ENCODE peak calls at places on chromosomes 4 and X, in eight cellular contexts. S is stomach, R is HCT116, B is heart left ventricle, P is IMR-90, I is uterus, C is spleen, H is endothelial cell of umbilical vein. V is an unnamed sample. For H3K4me1, the result is how much of the 10 kb centered on the place peaks cover.

GRCh38 chr4:8330821-8331566 is 61.4 kb downstream of the HTRA3 start:
- DNase-seq in R (no peak), S (peak), H (no peak), C (peak), I (peak), B (peak), P (no peak), V (peak)

GRCh38 chr4:114383055-114383454 is 215.6 kb upstream of the UGT8 start:
- DNase-seq in S (no peak), B (no peak), R (no peak), C (no peak), I (no peak), H (no peak), P (peak), V (no peak)

GRCh38 chr4:137576437-137576836 is 44.1 kb upstream of the PCDH18 start:
- DNase-seq in P (peak), R (no peak), C (no peak), I (no peak), B (no peak), S (no peak), H (no peak), V (no peak)

GRCh38 chrX:96689951-96690350 is 5.3 kb downstream of the DIAPH2 start:
- DNase-seq in P (peak), C (no peak), I (no peak), B (no peak), R (no peak), S (no peak), H (no peak), V (no peak)

GRCh38 chr4:26737385-26737784 is 123.3 kb upstream of the STIM2 start:
- DNase-seq in P (peak), H (no peak), I (no peak), B (no peak), S (no peak), R (no peak), C (no peak), V (no peak)

GRCh38 chr4:2076908-2077534 is 17.9 kb downstream of the NAT8L start:
- DNase-seq in C (peak), I (no peak), R (no peak), P (no peak), H (no peak), B (peak), S (no peak), V (no peak)

GRCh38 chr4:111512081-111512774 is 633.0 kb upstream of the FAM241A start:
- DNase-seq in S (no peak), B (no peak), I (no peak), R (peak), P (peak), C (no peak), H (peak), V (no peak)

GRCh38 chr4:132180020-132180427 is 969.1 kb upstream of the PCDH10 start:
- DNase-seq in C (no peak), H (peak), S (no peak), R (no peak), I (no peak), B (no peak), P (peak), V (no peak)

GRCh38 chr4:2698951-2699505 is 57.1 kb downstream of the TNIP2 start:
- DNase-seq in S (peak), B (no peak), H (no peak), I (no peak), P (no peak), R (no peak), C (no peak), V (no peak)

GRCh38 chr4:147590249-147590920 is 26.8 kb upstream of the TMEM184C start:
- DNase-seq in R (peak), B (no peak), C (no peak), I (peak), P (peak), H (peak), S (peak), V (peak)

GRCh38 chrX:77617206-77617605 is 168.8 kb downstream of the ATRX start:
- DNase-seq in R (no peak), C (no peak), S (no peak), H (no peak), I (no peak), B (no peak), P (no peak), V (no peak)

GRCh38 chr4:71338846-71339593 is at the start of gene SLC4A4:
- DNase-seq in S (no peak), H (no peak), P (peak), C (no peak), R (no peak), B (no peak), I (no peak), V (no peak)

GRCh38 chrX:52349681-52350080 is 19.1 kb upstream of the XAGE2 start:
- DNase-seq in P (no peak), B (no peak), S (no peak), H (no peak), C (no peak), R (no peak), I (no peak), V (no peak)

GRCh38 chr4:72136429-72136828 is 104.6 kb downstream of the NPFFR2 start:
- DNase-seq in R (no peak), P (no peak), S (no peak), I (no peak), B (no peak), C (no peak), H (no peak), V (no peak)

GRCh38 chr4:107825072-107825789 is 499 bp downstream of the SGMS2 start:
- DNase-seq in I (no peak), B (peak), R (no peak), H (peak), P (peak), S (peak), C (no peak), V (peak)

GRCh38 chrX:1292581-1293310 is 24.1 kb downstream of the CSF2RA start:
- DNase-seq in I (no peak), H (no peak), C (no peak), B (no peak), S (no peak), R (no peak), P (no peak), V (no peak)

GRCh38 chr4:182569561-182569960 is 326.4 kb downstream of the TENM3 start:
- DNase-seq in R (no peak), H (no peak), S (no peak), C (no peak), I (no peak), P (no peak), B (no peak), V (no peak)

GRCh38 chrX:102958794-102959193 is 21.7 kb downstream of the RAB40AL start:
- DNase-seq in H (no peak), C (no peak), I (no peak), R (no peak), P (no peak), B (no peak), S (no peak), V (no peak)

GRCh38 chr4:101158136-101158485 is 189.2 kb downstream of the PPP3CA start:
- DNase-seq in H (no peak), I (no peak), S (no peak), B (no peak), P (peak), C (no peak), R (no peak), V (no peak)

GRCh38 chr4:170773709-170774273 is 684.0 kb upstream of the AADAT start:
- DNase-seq in P (no peak), C (no peak), S (no peak), B (no peak), I (no peak), R (no peak), H (no peak), V (no peak)

GRCh38 chrX:153806999-153807575 is 12.6 kb downstream of the SSR4 start:
- DNase-seq in C (no peak), B (no peak), P (no peak), S (no peak), R (no peak), H (no peak), I (no peak), V (no peak)

GRCh38 chrX:139058831-139059495 is 347.4 kb upstream of the FGF13 start:
- DNase-seq in C (no peak), B (no peak), I (no peak), R (no peak), P (no peak), S (no peak), H (no peak), V (no peak)

GRCh38 chrX:24340501-24340900 is 19.9 kb upstream of the SUPT20HL1 start:
- DNase-seq in S (no peak), R (no peak), C (no peak), I (no peak), P (no peak), B (no peak), H (no peak), V (no peak)

GRCh38 chr4:147586032-147586431 is 31.2 kb upstream of the TMEM184C start:
- DNase-seq in B (no peak), C (no peak), H (no peak), R (no peak), P (no peak), I (no peak), S (no peak), V (no peak)

GRCh38 chr4:87839309-87839946 is 6.7 kb downstream of the MEPE start:
- DNase-seq in H (peak), S (no peak), C (no peak), I (no peak), R (no peak), B (no peak), P (peak), V (peak)

GRCh38 chr4:185534850-185535761 is at the start of gene PDLIM3:
- DNase-seq in S (peak), H (peak), B (peak), P (peak), R (peak), I (peak), C (peak), V (peak)

GRCh38 chrX:1743105-1743504 is 128.2 kb downstream of the ASMT start:
- DNase-seq in P (no peak), S (no peak), H (no peak), I (no peak), R (no peak), C (no peak), B (no peak), V (no peak)

GRCh38 chr4:140052050-140052449 is 101.9 kb downstream of the MAML3 start:
- DNase-seq in I (peak), C (no peak), H (peak), B (peak), R (peak), P (peak), S (peak), V (peak)

GRCh38 chrX:116204947-116205346 is 34.4 kb downstream of the AGTR2 start:
- DNase-seq in P (no peak), H (peak), R (peak), B (no peak), S (no peak), C (no peak), I (no peak), V (no peak)

GRCh38 chr4:40515398-40516293 is 114.0 kb downstream of the RBM47 start:
- DNase-seq in S (peak), H (no peak), P (no peak), C (no peak), B (no peak), R (no peak), I (no peak), V (peak)

GRCh38 chr4:2060578-2061207 is 1.6 kb downstream of the NAT8L start:
- DNase-seq in R (no peak), C (peak), B (peak), H (no peak), I (no peak), S (no peak), P (no peak), V (no peak)

GRCh38 chrX:49976682-49977197 is 54.3 kb downstream of the CLCN5 start:
- DNase-seq in S (no peak), H (no peak), B (no peak), P (no peak), R (no peak), I (no peak), C (no peak), V (no peak)

GRCh38 chrX:1435241-1435900 is 17.3 kb downstream of the ASMTL start:
- DNase-seq in P (no peak), I (no peak), C (peak), H (no peak), B (peak), R (no peak), S (no peak), V (peak)

GRCh38 chr4:37279894-37280592 is 35.5 kb downstream of the NWD2 start:
- DNase-seq in R (peak), B (no peak), I (no peak), C (no peak), H (no peak), P (no peak), S (no peak), V (no peak)

GRCh38 chrX:41245641-41246040 is 88.3 kb upstream of the DDX3X start:
- DNase-seq in I (no peak), C (no peak), H (no peak), S (no peak), P (no peak), B (no peak), R (no peak), V (no peak)

GRCh38 chrX:129772796-129773431 is 6.8 kb upstream of the SASH3 start:
- DNase-seq in S (peak), C (peak), P (no peak), B (peak), R (no peak), I (no peak), H (no peak), V (peak)
- H3K4me1 ChIP-seq in S (under half), C (half or more), P (under half), B (under half), R (under half), I (under half), H (under half), V (under half)

GRCh38 chr4:165874072-165874798 is 1.2 kb downstream of the TLL1 start:
- DNase-seq in H (peak), R (no peak), S (no peak), I (no peak), P (no peak), C (no peak), B (peak), V (no peak)

GRCh38 chr4:165873298-165874071 is 448 bp downstream of the TLL1 start:
- DNase-seq in S (peak), P (no peak), B (peak), I (no peak), H (no peak), R (no peak), C (peak), V (peak)

GRCh38 chr4:165872443-165873297 is at the start of gene TLL1:
- DNase-seq in P (no peak), S (no peak), C (no peak), B (no peak), R (no peak), I (no peak), H (peak), V (no peak)

GRCh38 chr4:165875446-165875845 is 2.4 kb downstream of the TLL1 start:
- DNase-seq in P (no peak), C (no peak), S (no peak), B (no peak), I (no peak), H (no peak), R (no peak), V (no peak)

GRCh38 chr4:165874799-165875371 is 1.8 kb downstream of the TLL1 start:
- DNase-seq in B (peak), H (no peak), P (no peak), I (no peak), C (peak), R (no peak), S (no peak), V (no peak)
- H3K4me3 ChIP-seq in B (peak), H (peak), P (no peak), I (peak), C (peak), R (peak), S (peak), V (no peak)

DNA sequence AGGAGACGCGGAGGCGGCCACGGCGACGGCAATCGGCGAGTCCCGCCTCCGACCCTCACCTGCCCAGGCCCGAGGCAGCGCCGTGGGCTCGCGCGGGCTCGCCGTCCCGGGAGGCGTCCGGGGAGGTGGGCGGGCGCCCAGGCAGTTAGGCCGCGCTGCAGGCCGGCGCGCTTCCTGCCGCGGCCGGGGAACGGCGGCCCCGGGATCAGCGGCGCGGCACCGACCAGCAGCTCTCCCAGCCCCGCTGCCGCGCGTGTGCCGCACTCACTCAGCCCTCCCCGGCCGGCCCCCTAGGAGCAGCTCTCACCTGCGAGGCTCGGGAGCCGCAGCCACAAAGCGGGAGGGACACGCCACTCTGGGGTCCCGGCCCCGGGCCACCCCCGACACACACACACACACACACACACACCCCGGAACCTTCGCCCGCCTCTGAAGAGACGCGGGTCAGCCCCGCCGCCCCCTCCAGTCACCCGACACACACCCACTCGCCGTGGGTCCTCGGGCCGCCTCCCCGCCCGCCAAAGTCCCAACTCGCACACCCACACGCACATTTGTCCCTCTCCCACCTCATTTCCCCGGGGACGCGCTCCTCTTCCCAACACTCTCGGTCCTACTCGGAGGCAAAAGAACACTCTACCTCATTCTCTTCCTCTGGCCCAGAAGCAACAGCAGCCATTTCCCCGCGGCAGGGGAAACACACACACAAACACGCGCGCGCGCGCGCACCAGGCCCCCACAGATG is at the start of gene CNOT6L:
- DNase-seq in H (peak), I (peak), P (peak), B (peak), R (peak), C (peak), S (peak), V (peak)
- TF ChIP-seq POLR2A in H (no peak), I (no peak), P (no peak), B (no peak), R (no peak), C (peak), S (no peak), V (no peak)

GRCh38 chr4:150368667-150369066 is 213.3 kb upstream of the MAB21L2 start:
- DNase-seq in R (no peak), H (no peak), S (no peak), P (peak), C (no peak), I (no peak), B (no peak), V (no peak)

GRCh38 chr4:150369434-150370141 is 212.4 kb upstream of the MAB21L2 start:
- DNase-seq in R (no peak), I (no peak), B (no peak), S (no peak), C (no peak), H (no peak), P (no peak), V (no peak)

GRCh38 chr4:150375025-150375424 is 206.9 kb upstream of the MAB21L2 start:
- DNase-seq in S (no peak), I (no peak), H (no peak), R (no peak), B (no peak), C (no peak), P (no peak), V (no peak)

GRCh38 chr4:150367326-150367725 is 214.6 kb upstream of the MAB21L2 start:
- DNase-seq in R (no peak), C (no peak), S (no peak), P (no peak), I (no peak), H (no peak), B (no peak), V (no peak)

GRCh38 chr4:150371869-150372268 is 210.1 kb upstream of the MAB21L2 start:
- DNase-seq in S (no peak), P (no peak), C (no peak), H (no peak), I (no peak), B (no peak), R (no peak), V (no peak)
- H3K4me1 ChIP-seq in S (under half), P (under half), C (under half), H (under half), I (under half), B (under half), R (under half), V (under half)

DNA sequence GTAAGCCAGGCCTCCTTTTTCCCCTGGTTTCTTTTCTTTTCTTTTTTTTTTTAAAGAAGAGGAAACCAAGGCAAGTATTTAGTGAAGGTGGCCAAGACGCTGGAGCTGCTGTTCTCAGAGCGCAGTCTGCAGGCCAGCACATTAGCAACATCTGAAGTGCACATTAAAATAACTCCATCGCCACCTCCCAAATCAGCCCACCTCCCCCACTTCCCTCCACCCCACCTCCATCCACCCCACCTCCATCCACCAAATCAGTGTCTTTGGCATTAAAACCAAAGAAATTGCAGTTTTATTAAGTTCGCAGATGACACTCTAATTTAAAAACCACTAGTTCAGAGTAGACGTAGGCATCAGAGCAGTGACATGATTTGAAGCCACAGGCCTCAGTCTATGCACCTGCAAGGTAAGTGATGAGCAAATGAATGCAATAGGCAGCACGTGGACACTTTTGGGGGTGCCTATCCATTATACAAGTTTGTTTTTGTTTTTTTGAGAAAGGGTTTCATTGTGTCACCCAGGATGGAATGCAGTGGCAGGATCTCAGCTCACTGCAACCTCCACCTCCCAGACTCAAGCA is 88.1 kb upstream of the TRIM2 start:
- DNase-seq in C (no peak), B (no peak), H (no peak), P (no peak), I (no peak), S (no peak), R (no peak), V (no peak)
- H3K4me3 ChIP-seq in C (peak), B (peak), H (no peak), P (no peak), I (no peak), S (peak), R (peak), V (peak)